ENCODE peak calls at places on chromosomes 12 and 14, in four cellular contexts. G is DMS153; B is astrocyte of the cerebellum; F is CD4-positive, CD25-positive, alpha-beta regulatory T cell. N is an unnamed sample.

GRCh38 chr12:57127710-57128518 is at the start of gene LRP1:
- DNase-seq in G (peak; percentile 59), B (peak; percentile 54), F (peak; percentile 68), N (peak; percentile 73)

GRCh38 chr12:2294651-2295475 is 242.1 kb downstream of the CACNA1C start:
- DNase-seq in G (no peak), B (no peak), F (no peak), N (no peak)

GRCh38 chr12:81896771-81897170 is 137.6 kb upstream of the PPFIA2 start:
- DNase-seq in G (no peak), B (no peak), F (no peak), N (no peak)

GRCh38 chr12:4027412-4027811 is 154.2 kb upstream of the PARP11 start:
- DNase-seq in G (no peak), B (no peak), F (peak; percentile 51), N (no peak)

GRCh38 chr12:42716521-42716920 is 127.0 kb upstream of the PRICKLE1 start:
- DNase-seq in G (no peak), B (no peak), F (no peak), N (peak; percentile 26)

GRCh38 chr12:48882325-48882687 is 16.6 kb upstream of the RND1 start:
- DNase-seq in G (no peak), B (no peak), F (no peak), N (no peak)

GRCh38 chr12:122483969-122484368 is 16.8 kb downstream of the ZCCHC8 start:
- DNase-seq in G (no peak), B (no peak), F (no peak), N (no peak)

GRCh38 chr12:51262758-51263177 is 7.4 kb downstream of the SMAGP start:
- DNase-seq in G (no peak), B (no peak), F (no peak), N (no peak)

GRCh38 chr12:66879392-66879791 is 200.5 kb upstream of the GRIP1 start:
- DNase-seq in G (peak; percentile 74), B (no peak), F (no peak), N (no peak)

GRCh38 chr14:77979666-77980351 is 179.9 kb downstream of the ADCK1 start:
- DNase-seq in G (no peak), B (peak; percentile 40), F (no peak), N (no peak)

GRCh38 chr14:31933716-31934115 is 143.4 kb upstream of the ARHGAP5 start:
- DNase-seq in G (peak; percentile 80), B (no peak), F (no peak), N (no peak)

GRCh38 chr12:89960607-89961394 is 252.2 kb upstream of the ATP2B1 start:
- DNase-seq in G (no peak), B (no peak), F (no peak), N (no peak)

GRCh38 chr12:14239350-14239934 is 126.0 kb upstream of the ATF7IP start:
- DNase-seq in G (no peak), B (no peak), F (no peak), N (no peak)

GRCh38 chr14:66772146-66772545 is 264.2 kb downstream of the GPHN start:
- DNase-seq in G (no peak), B (no peak), F (no peak), N (no peak)

GRCh38 chr14:102935756-102936155 is 13.3 kb downstream of the AMN start:
- DNase-seq in G (no peak), B (no peak), F (no peak), N (no peak)

GRCh38 chr12:124605150-124605549 is 37.7 kb upstream of the NCOR2 start:
- DNase-seq in G (no peak), B (no peak), F (no peak), N (no peak)

GRCh38 chr14:21768116-21768874 is 94.7 kb upstream of the OR4E1 start:
- DNase-seq in G (no peak), B (no peak), F (peak; percentile 45), N (no peak)

GRCh38 chr14:90299408-90299807 is 32.3 kb downstream of the NRDE2 start:
- DNase-seq in G (no peak), B (no peak), F (no peak), N (no peak)

GRCh38 chr14:38197001-38197760 is 10.5 kb upstream of the SSTR1 start:
- DNase-seq in G (peak; percentile 23), B (no peak), F (peak; percentile 31), N (no peak)

GRCh38 chr14:47917344-47917954 is 242.0 kb upstream of the MDGA2 start:
- DNase-seq in G (no peak), B (peak; percentile 1), F (no peak), N (no peak)